ENCODE peak calls at places on chromosome 11, in nine cellular contexts. B is activated T-helper 9 cell treated with anti-CD3 and anti-CD28 coated beads, Interleukin-2, amount 50 U/mL, for 16 hours; Y is lung; Z is GM06990; A is stimulated activated CD4-positive, alpha-beta T cell treated with anti-CD3 and anti-CD28 coated beads, Interleukin-1b, Interleukin-23, amount 100 ng/mL, for 24 hours; S is GM04503; E is Kasumi-1; D is glutamatergic neuron; Q is GM12891. C is an unnamed sample.

GRCh38 chr11:44592125-44592643 is 26.7 kb downstream of the CD82 start:
- DNase-seq in B (no peak), Y (peak; percentile 57), Z (no peak), A (no peak), S (no peak), E (no peak), D (no peak), Q (no peak), C (no peak)

GRCh38 chr11:128848815-128849455 is 18.2 kb downstream of the KCNJ1 start:
- DNase-seq in B (peak; percentile 52), Y (peak; percentile 52), Z (peak; percentile 54), A (peak; percentile 28), S (no peak), E (peak; percentile 52), D (peak; percentile 87), Q (peak; percentile 57), C (peak; percentile 42)

GRCh38 chr11:2156416-2157182 is 4.4 kb downstream of the INS start:
- DNase-seq in B (peak; percentile 36), Y (peak; percentile 67), Z (no peak), A (no peak), S (no peak), E (peak; percentile 56), D (peak; percentile 91), Q (peak; percentile 85), C (peak; percentile 59)

GRCh38 chr11:65492637-65493366 is 6.0 kb upstream of the MALAT1 start:
- DNase-seq in B (no peak), Y (peak; percentile 78), Z (peak; percentile 72), A (no peak), S (no peak), E (peak; percentile 67), D (no peak), Q (no peak), C (peak; percentile 92)

GRCh38 chr11:114709960-114710359 is 31.6 kb downstream of the NXPE2 start:
- DNase-seq in B (no peak), Y (no peak), Z (no peak), A (no peak), S (no peak), E (no peak), D (no peak), Q (no peak), C (no peak)

GRCh38 chr11:110490886-110491285 is 61.1 kb downstream of the FDX1 start:
- DNase-seq in B (no peak), Y (no peak), Z (no peak), A (no peak), S (peak; percentile 31), E (peak; percentile 90), D (no peak), Q (no peak), C (peak; percentile 71)

GRCh38 chr11:24289301-24289700 is 207.6 kb upstream of the LUZP2 start:
- DNase-seq in B (no peak), Y (no peak), Z (no peak), A (no peak), S (no peak), E (no peak), D (no peak), Q (no peak), C (no peak)

GRCh38 chr11:16938061-16938460 is 76.2 kb downstream of the PLEKHA7 start:
- DNase-seq in B (no peak), Y (no peak), Z (no peak), A (no peak), S (no peak), E (no peak), D (no peak), Q (no peak), C (no peak)

C was measured in epithelial cell of esophagus.